ENCODE peak calls at places on chromosome 9, in six cellular contexts. V is Panc1, G is HCT116, P is A549, R is lung, L is right cardiac atrium. B is an unnamed sample. For H3K9me3, the result is how much of the 10 kb centered on the place peaks cover.

GRCh38 chr9:123251324-123251723 is 17.1 kb downstream of the STRBP start:
- DNase-seq in V (no peak), G (no peak), P (no peak), R (no peak), L (no peak), B (no peak)

GRCh38 chr9:17536027-17536426 is 42.8 kb upstream of the SH3GL2 start:
- DNase-seq in V (no peak), G (no peak), P (no peak), R (no peak), L (no peak), B (no peak)

GRCh38 chr9:79572032-79572890 is 496 bp downstream of the TLE4 start:
- DNase-seq in V (no peak), G (no peak), P (peak), R (peak), L (peak), B (peak)

GRCh38 chr9:96139592-96140251 is 162.3 kb downstream of the HSD17B3 start:
- DNase-seq in V (no peak), G (no peak), P (no peak), R (peak), L (peak), B (peak)

GRCh38 chr9:33798545-33798944 is 3.2 kb downstream of the PRSS3 start:
- DNase-seq in V (no peak), G (no peak), P (no peak), R (no peak), L (no peak), B (no peak)

GRCh38 chr9:97176206-97176605 is 131.3 kb upstream of the CCDC180 start:
- DNase-seq in V (no peak), G (no peak), P (no peak), R (no peak), L (no peak), B (peak)

GRCh38 chr9:86246752-86247161 is 12.7 kb downstream of the C9orf153 start:
- DNase-seq in V (no peak), G (no peak), P (no peak), R (no peak), L (no peak), B (peak)

GRCh38 chr9:74983709-74984108 is 31.0 kb upstream of the C9orf40 start:
- DNase-seq in V (no peak), G (no peak), P (no peak), R (no peak), L (no peak), B (no peak)

GRCh38 chr9:133563286-133564213 is 29.0 kb downstream of the ADAMTSL2 start:
- DNase-seq in V (no peak), G (no peak), P (no peak), R (peak), L (peak), B (peak)

GRCh38 chr9:5518061-5518936 is 8.0 kb downstream of the PDCD1LG2 start:
- DNase-seq in V (no peak), G (no peak), P (no peak), R (no peak), L (no peak), B (no peak)

GRCh38 chr9:26260238-26260637 is 582.0 kb upstream of the TUSC1 start:
- DNase-seq in V (no peak), G (no peak), P (no peak), R (no peak), L (no peak), B (no peak)

GRCh38 chr9:121950441-121950840 is 142.7 kb downstream of the TTLL11 start:
- DNase-seq in V (no peak), G (no peak), P (no peak), R (no peak), L (no peak), B (no peak)

GRCh38 chr9:27150758-27151431 is 41.9 kb downstream of the TEK start:
- DNase-seq in V (no peak), G (no peak), P (no peak), R (no peak), L (no peak), B (no peak)

GRCh38 chr9:95193480-95193879 is 124.0 kb downstream of the FANCC start:
- DNase-seq in V (no peak), G (no peak), P (no peak), R (no peak), L (no peak), B (no peak)

GRCh38 chr9:4986291-4986690 is 1.2 kb downstream of the JAK2 start:
- DNase-seq in V (no peak), G (no peak), P (no peak), R (no peak), L (no peak), B (no peak)

GRCh38 chr9:100739666-100740065 is 161.8 kb downstream of the CAVIN4 start:
- DNase-seq in V (no peak), G (no peak), P (no peak), R (no peak), L (no peak), B (no peak)

GRCh38 chr9:130193531-130194405 is 21.6 kb downstream of the NCS1 start:
- DNase-seq in V (no peak), G (no peak), P (no peak), R (no peak), L (no peak), B (peak)

GRCh38 chr9:6218099-6218502 is 2.5 kb downstream of the IL33 start:
- DNase-seq in V (no peak), G (no peak), P (no peak), R (no peak), L (no peak), B (no peak)

GRCh38 chr9:124399999-124400940 is 15.0 kb downstream of the PSMB7 start:
- DNase-seq in V (no peak), G (no peak), P (no peak), R (no peak), L (no peak), B (no peak)

GRCh38 chr9:110543631-110544051 is 35.9 kb downstream of the SVEP1 start:
- DNase-seq in V (no peak), G (no peak), P (no peak), R (no peak), L (peak), B (no peak)

GRCh38 chr9:95504053-95504963 is 12.5 kb downstream of the PTCH1 start:
- DNase-seq in V (no peak), G (no peak), P (peak), R (no peak), L (peak), B (no peak)

GRCh38 chr9:17509698-17510097 is 69.2 kb upstream of the SH3GL2 start:
- DNase-seq in V (no peak), G (no peak), P (no peak), R (no peak), L (no peak), B (no peak)

GRCh38 chr9:655875-656274 is 185.6 kb upstream of the DMRT1 start:
- DNase-seq in V (no peak), G (no peak), P (no peak), R (peak), L (peak), B (no peak)

GRCh38 chr9:5263568-5264218 is 32.5 kb downstream of the INSL4 start:
- DNase-seq in V (no peak), G (peak), P (peak), R (no peak), L (no peak), B (no peak)

GRCh38 chr9:99366601-99367000 is 144.5 kb downstream of the SEC61B start:
- DNase-seq in V (no peak), G (no peak), P (no peak), R (no peak), L (no peak), B (no peak)

GRCh38 chr9:82706781-82707180 is 356.2 kb downstream of the RASEF start:
- DNase-seq in V (no peak), G (no peak), P (no peak), R (no peak), L (no peak), B (no peak)

GRCh38 chr9:121556580-121556979 is 56.9 kb upstream of the GGTA1 start:
- DNase-seq in V (no peak), G (no peak), P (no peak), R (peak), L (peak), B (no peak)

GRCh38 chr9:126688617-126689016 is 74.9 kb downstream of the LMX1B start:
- DNase-seq in V (no peak), G (no peak), P (no peak), R (no peak), L (no peak), B (no peak)

GRCh38 chr9:26892251-26893029 is at the start of gene CAAP1:
- DNase-seq in V (peak), G (peak), P (peak), R (peak), L (peak), B (peak)

GRCh38 chr9:98575379-98576346 is 133.1 kb downstream of the GABBR2 start:
- DNase-seq in V (no peak), G (no peak), P (no peak), R (no peak), L (no peak), B (no peak)

GRCh38 chr9:115353681-115354080 is 235.7 kb upstream of the TNC start:
- DNase-seq in V (no peak), G (no peak), P (no peak), R (no peak), L (no peak), B (no peak)

GRCh38 chr9:111148994-111149759 is 110.9 kb upstream of the LPAR1 start:
- DNase-seq in V (no peak), G (peak), P (no peak), R (no peak), L (peak), B (no peak)

GRCh38 chr9:88577736-88578485 is 42.9 kb downstream of the NXNL2 start:
- DNase-seq in V (no peak), G (no peak), P (no peak), R (no peak), L (no peak), B (no peak)

GRCh38 chr9:130282000-130282700 is 16.6 kb downstream of the HMCN2 start:
- DNase-seq in V (no peak), G (no peak), P (no peak), R (no peak), L (peak), B (no peak)

GRCh38 chr9:35723908-35724307 is 8.1 kb downstream of the TLN1 start:
- DNase-seq in V (no peak), G (no peak), P (no peak), R (no peak), L (no peak), B (no peak)

GRCh38 chr9:35726876-35727438 is 5.0 kb downstream of the TLN1 start:
- DNase-seq in V (no peak), G (no peak), P (no peak), R (no peak), L (peak), B (no peak)

GRCh38 chr9:35725362-35725761 is 6.6 kb downstream of the TLN1 start:
- DNase-seq in V (no peak), G (no peak), P (no peak), R (no peak), L (no peak), B (no peak)

GRCh38 chr9:35719546-35719945 is 12.4 kb downstream of the TLN1 start:
- DNase-seq in V (no peak), G (no peak), P (no peak), R (no peak), L (no peak), B (no peak)

DNA sequence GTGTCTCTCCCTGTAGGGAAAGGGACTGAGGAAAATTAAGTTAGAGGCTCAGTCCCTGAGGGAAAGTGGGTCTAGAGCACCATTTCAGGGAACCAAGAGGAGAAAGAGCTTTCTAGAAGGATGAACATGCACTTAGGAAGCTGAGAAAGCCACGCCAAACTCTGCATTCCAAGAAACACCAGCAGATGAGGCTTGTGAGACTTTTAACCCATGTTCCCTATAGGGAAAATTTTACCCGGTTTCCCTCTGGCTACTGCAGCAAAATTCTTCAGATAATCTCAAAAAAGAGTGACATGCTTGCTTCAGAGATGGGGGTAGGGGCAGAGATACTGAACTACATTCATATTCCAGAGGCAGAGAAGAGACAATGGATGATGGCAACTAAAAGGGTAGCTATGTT is 8.6 kb downstream of the TLN1 start:
- DNase-seq in V (no peak), G (no peak), P (no peak), R (no peak), L (no peak), B (no peak)
- H3K9me3 ChIP-seq in V (under half), G (under half), P (under half), R (under half), L (under half), B (under half)

GRCh38 chr9:131987232-131987631 is 92.4 kb downstream of the MED27 start:
- DNase-seq in V (no peak), G (no peak), P (no peak), R (no peak), L (no peak), B (no peak)
- H3K9me3 ChIP-seq in V (under half), G (under half), P (under half), R (under half), L (under half), B (under half)

DNA sequence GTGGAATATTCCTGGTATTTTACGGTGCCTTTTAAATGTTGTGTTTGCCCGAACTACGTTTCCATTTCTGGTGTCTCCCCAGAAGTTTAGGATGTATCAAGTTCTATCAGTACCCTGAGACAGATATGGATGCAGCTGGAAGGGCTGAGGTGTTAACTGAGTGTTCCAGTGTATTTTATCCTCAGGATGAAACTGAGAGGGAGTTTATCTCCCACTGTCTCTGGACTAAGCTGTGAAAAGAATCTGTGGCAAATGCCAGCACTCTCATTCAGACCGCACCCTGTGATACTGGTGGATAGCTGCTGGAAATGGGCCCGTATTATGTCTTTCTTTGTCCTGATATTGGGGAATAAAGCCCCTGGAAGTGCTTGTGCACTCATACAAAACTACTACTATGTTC is 887.2 kb upstream of the TYRP1 start:
- DNase-seq in V (no peak), G (no peak), P (no peak), R (no peak), L (no peak), B (no peak)
- H3K9me3 ChIP-seq in V (under half), G (under half), P (under half), R (under half), L (under half), B (under half)

DNA sequence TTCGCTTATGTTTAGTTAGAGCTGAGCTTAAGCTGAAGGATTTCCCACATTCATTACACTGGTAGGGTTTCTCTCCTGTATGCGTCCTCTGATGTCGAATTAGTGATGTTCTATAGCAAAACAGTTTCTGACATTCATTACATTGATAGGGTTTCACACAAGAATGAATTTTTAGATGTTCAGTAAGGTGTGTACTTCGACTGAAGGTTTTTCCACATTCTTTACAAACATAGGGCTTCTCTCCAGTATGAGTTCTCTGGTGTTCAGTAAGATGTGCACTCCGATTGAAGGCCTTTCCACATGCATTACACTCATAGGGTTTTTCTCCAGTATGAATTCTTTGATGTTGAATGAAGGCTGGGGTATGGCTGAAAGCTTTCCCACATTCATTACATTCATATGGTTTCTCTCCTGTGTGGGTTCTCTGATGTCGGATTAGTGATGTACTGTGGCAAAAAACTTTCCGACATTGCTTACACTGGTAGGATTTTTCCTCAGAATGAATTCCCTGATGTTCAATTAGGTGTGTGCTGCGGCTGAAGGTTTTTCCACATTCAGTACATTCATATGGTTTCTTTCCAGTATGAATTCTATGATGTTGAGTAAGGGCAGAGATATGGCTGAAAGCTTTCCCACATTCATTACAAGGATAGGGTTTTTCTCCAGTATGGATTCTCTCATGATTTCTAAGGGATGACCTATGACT is 14.6 kb downstream of the ZNF883 start:
- DNase-seq in V (no peak), G (no peak), P (no peak), R (no peak), L (no peak), B (no peak)
- H3K9me3 ChIP-seq in V (under half), G (under half), P (half or more), R (under half), L (under half), B (under half)

GRCh38 chr9:21967169-21967568 is 27.0 kb downstream of the CDKN2A start:
- DNase-seq in V (no peak), G (no peak), P (no peak), R (no peak), L (no peak), B (no peak)
- H3K9me3 ChIP-seq in V (under half), G (under half), P (under half), R (under half), L (under half), B (under half)

DNA sequence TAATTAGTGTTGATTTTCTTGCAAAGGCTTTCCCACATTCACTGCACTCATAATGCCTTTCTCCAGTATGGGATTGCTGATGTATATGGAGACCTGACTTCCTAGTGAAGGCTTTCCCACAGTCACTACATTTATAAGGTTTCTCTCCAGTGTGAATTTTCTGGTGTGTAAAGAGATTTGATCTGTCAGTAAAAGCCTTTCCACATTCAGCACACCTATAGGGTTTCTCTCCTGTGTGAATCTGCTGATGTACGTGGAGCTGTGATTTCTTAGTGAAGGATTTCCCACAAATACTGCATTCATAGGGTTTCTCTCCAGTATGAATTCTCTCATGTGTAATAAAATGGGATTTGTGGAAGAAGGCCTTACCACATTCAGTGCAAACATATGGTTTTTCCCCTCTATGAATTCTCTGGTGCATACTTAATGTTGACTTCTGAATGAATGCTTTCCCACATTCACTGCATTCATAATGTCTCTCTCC is 31.1 kb downstream of the ZNF484 start:
- DNase-seq in V (no peak), G (no peak), P (no peak), R (no peak), L (no peak), B (no peak)
- H3K9me3 ChIP-seq in V (half or more), G (half or more), P (half or more), R (under half), L (under half), B (under half)

GRCh38 chr9:137353223-137354152 is 51.4 kb upstream of the NRARP start:
- DNase-seq in V (no peak), G (no peak), P (no peak), R (peak), L (peak), B (no peak)
- H3K9me3 ChIP-seq in V (under half), G (under half), P (under half), R (under half), L (under half), B (under half)

GRCh38 chr9:113890693-113891092 is 14.6 kb downstream of the ZNF618 start:
- DNase-seq in V (no peak), G (no peak), P (no peak), R (no peak), L (no peak), B (no peak)
- H3K9me3 ChIP-seq in V (under half), G (under half), P (under half), R (under half), L (under half), B (under half)

GRCh38 chr9:114305189-114305555 is 17.7 kb upstream of the ORM1 start:
- DNase-seq in V (no peak), G (no peak), P (no peak), R (no peak), L (no peak), B (no peak)
- H3K9me3 ChIP-seq in V (under half), G (under half), P (under half), R (under half), L (under half), B (under half)